ENCODE peak calls at places on chromosomes 13 and 19, in six cellular contexts. E, G, S, J, Y and L are unnamed samples. For H3K9me3 and H3K4me1, the result is how much of the 10 kb centered on the place peaks cover.

GRCh38 chr13:113783482-113783881 is 24.5 kb downstream of the TMEM255B start:
- DNase-seq in Y (no peak), J (peak), E (no peak), G (no peak), S (no peak), L (no peak)

GRCh38 chr13:40660692-40661091 is 5.7 kb downstream of the FOXO1 start:
- DNase-seq in S (no peak), E (no peak), G (no peak), Y (no peak), J (no peak), L (no peak)

GRCh38 chr13:37747071-37747612 is 122.4 kb downstream of the TRPC4 start:
- DNase-seq in J (no peak), Y (no peak), S (no peak), E (no peak), G (no peak), L (peak)

GRCh38 chr19:17772172-17772571 is 20.9 kb downstream of the FCHO1 start:
- DNase-seq in S (no peak), Y (no peak), G (no peak), E (no peak), J (no peak), L (no peak)

GRCh38 chr13:100363351-100363750 is 225.2 kb downstream of the GGACT start:
- DNase-seq in Y (no peak), J (no peak), S (no peak), E (no peak), G (no peak), L (no peak)

GRCh38 chr19:50349277-50350057 is 16.0 kb downstream of the NAPSA start:
- DNase-seq in S (no peak), G (no peak), J (peak), Y (no peak), E (no peak), L (no peak)

GRCh38 chr19:29549105-29550070 is 23.6 kb downstream of the VSTM2B start:
- DNase-seq in G (no peak), S (no peak), J (no peak), E (no peak), Y (peak), L (no peak)

GRCh38 chr13:108728370-108728769 is 99.0 kb downstream of the MYO16 start:
- DNase-seq in S (no peak), G (no peak), E (no peak), J (no peak), Y (no peak), L (peak)

GRCh38 chr13:51148952-51149573 is 38.0 kb upstream of the C13orf42 start:
- DNase-seq in Y (no peak), S (no peak), E (no peak), G (no peak), J (no peak), L (peak)

GRCh38 chr19:17950310-17951150 is 16.4 kb upstream of the KCNN1 start:
- DNase-seq in J (no peak), S (peak), Y (no peak), G (no peak), E (peak), L (no peak)

GRCh38 chr13:50393641-50394040 is 378.4 kb downstream of the KCNRG start:
- DNase-seq in J (no peak), S (no peak), G (no peak), E (no peak), Y (peak), L (peak)

GRCh38 chr19:19209372-19209771 is 2.4 kb upstream of the NCAN start:
- DNase-seq in Y (no peak), G (no peak), J (no peak), S (no peak), E (no peak), L (no peak)

GRCh38 chr13:24220086-24220703 is 59.7 kb downstream of the SPATA13 start:
- DNase-seq in G (peak), Y (no peak), E (peak), J (no peak), S (peak), L (peak)

GRCh38 chr19:13984186-13984585 is 21.9 kb downstream of the RFX1 start:
- DNase-seq in E (no peak), J (no peak), G (no peak), S (no peak), Y (no peak), L (no peak)

GRCh38 chr19:40143612-40144011 is 47.6 kb upstream of the MAP3K10 start:
- DNase-seq in G (no peak), J (no peak), E (no peak), Y (no peak), S (no peak), L (no peak)

GRCh38 chr19:6654347-6655310 is 15.3 kb downstream of the TNFSF14 start:
- DNase-seq in S (no peak), G (no peak), Y (no peak), J (no peak), E (peak), L (no peak)

GRCh38 chr19:57302727-57303401 is 17.4 kb upstream of the ZNF543 start:
- DNase-seq in S (no peak), Y (no peak), E (no peak), G (no peak), J (no peak), L (no peak)

GRCh38 chr19:9161427-9161826 is 17.4 kb upstream of the OR7D2 start:
- DNase-seq in E (no peak), S (no peak), Y (no peak), G (no peak), J (no peak), L (no peak)

GRCh38 chr19:9155591-9155990 is 15.4 kb downstream of the ZNF317 start:
- DNase-seq in E (no peak), G (no peak), Y (no peak), J (no peak), S (no peak), L (no peak)

GRCh38 chr19:9165256-9165655 is 13.5 kb upstream of the OR7D2 start:
- DNase-seq in E (no peak), G (no peak), S (no peak), Y (no peak), J (no peak), L (peak)

GRCh38 chr19:9156304-9156703 is 16.1 kb downstream of the ZNF317 start:
- DNase-seq in Y (no peak), G (no peak), S (no peak), J (no peak), E (no peak), L (no peak)

DNA sequence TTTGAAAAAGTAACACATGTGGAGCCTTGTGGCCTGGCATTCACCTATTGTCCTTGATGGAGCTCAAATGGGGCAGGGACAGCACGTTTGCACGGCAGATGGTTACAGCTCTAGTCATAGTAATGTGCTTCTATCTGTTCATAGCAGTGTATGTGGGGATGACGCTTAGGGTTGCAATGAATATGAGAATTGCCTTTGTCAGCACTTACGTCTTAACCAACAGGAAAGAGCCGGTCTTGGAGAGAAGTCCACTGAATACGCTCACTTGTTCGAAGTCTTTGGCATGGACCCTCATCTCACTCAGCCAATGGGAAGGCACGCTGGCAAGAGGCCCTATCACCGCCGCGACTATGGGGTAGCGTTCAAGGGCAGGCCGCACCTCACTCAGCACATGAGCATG is 18.9 kb upstream of the OR7D2 start:
- DNase-seq in G (no peak), J (no peak), E (no peak), S (no peak), Y (no peak), L (no peak)
- H3K9me3 ChIP-seq in G (under half), J (under half), E (under half), S (under half), Y (under half), L (under half)

DNA sequence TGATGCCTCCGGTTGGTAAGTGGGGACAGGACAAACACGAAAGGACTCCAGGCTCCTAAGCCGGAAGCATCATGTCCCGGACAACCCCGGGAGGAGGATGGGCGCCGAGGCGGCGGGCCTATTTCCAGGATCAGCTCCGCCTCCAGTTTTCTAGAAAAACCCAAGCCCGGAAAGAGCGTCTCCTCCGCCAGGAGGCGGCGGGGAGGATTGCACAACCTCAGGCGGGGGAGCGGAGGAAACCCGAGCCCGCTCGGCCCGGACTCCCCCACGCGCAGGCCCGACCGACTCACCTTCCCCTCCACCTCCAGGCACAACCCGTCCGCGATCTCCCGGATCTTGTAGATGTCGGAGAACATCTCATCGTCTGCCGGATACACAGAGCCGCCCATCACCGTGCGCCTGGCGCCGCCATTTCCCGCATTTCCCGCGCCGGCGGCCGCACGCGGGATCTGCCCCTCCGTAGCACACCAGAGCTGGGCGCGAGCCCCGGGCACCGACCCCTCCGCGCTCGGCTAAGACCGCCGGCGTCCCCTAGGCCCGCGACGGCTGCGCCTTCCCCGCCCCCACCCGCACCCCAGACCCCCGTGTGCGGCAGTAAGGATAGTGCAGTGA is 455 bp downstream of the TPT1 start:
- DNase-seq in S (peak), Y (peak), G (no peak), E (peak), J (peak), L (peak)
- H3K4me1 ChIP-seq in S (under half), Y (half or more), G (under half), E (under half), J (under half), L (under half)

GRCh38 chr19:36819130-36819630 is 19.0 kb downstream of the ZNF790 start:
- DNase-seq in E (no peak), S (no peak), Y (no peak), J (no peak), G (no peak), L (no peak)

DNA sequence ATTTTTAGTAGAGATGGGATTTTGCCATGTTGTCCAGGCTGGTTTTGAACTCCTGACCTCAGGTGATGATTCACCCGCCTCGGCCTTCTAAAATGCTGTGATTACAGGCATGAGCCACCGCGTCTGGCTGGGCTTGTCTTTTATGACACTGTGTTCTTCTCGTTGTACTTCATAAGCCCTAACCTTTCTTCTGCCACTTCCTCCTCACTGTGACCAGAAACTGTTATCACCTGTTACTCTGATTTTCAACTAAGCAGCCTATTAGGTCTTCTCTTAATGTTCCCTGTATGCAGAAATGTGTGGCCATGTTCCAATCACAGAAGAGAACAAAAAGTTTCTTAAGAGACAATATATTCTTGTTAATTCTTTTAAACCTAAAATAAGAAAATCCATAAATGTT is 16.4 kb downstream of the ZNF790 start:
- DNase-seq in J (no peak), Y (no peak), S (no peak), G (no peak), E (no peak), L (no peak)
- H3K9me3 ChIP-seq in J (under half), Y (half or more), S (under half), G (half or more), E (half or more), L (under half)

DNA sequence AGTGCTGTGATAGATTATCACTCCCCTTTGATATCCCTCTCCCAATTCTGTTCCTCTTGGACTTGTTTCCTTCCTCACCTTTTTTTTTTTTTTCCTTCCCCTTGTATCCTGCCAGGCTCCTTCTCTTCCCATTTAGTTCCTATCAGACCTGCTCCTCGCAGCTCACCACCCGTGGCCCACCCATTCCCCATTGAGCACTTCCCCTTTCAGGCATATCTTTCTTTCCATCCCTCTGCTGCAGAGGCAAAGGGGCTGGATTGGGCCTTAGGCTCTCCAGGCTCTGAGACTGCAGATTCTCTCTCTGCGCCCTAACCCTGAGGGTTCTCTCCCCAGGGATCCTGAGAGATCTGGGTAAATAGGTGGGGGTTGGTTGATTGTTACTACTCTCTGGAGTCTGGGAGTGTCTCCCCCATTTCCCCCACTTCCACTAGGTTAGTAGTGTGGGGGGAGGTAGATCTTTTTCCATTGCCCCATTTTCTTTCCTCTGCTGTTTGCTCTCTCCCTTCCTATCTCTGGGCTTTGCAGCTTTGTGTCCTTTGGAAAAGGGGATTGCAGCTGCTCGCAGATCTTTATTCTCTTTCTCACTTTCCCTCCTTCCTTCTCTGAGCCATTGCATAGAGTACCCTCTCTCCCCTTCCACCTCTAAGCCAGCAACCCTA is 2.3 kb downstream of the ARHGAP35 start:
- DNase-seq in E (no peak), Y (no peak), G (no peak), J (no peak), S (no peak), L (peak)
- H3K4me1 ChIP-seq in E (under half), Y (half or more), G (under half), J (under half), S (under half), L (under half)

GRCh38 chr19:23436318-23436717 is 41.0 kb upstream of the ZNF91 start:
- DNase-seq in G (no peak), Y (no peak), S (no peak), E (no peak), J (no peak), L (no peak)
- H3K9me3 ChIP-seq in G (under half), Y (under half), S (under half), E (under half), J (under half), L (under half)

DNA sequence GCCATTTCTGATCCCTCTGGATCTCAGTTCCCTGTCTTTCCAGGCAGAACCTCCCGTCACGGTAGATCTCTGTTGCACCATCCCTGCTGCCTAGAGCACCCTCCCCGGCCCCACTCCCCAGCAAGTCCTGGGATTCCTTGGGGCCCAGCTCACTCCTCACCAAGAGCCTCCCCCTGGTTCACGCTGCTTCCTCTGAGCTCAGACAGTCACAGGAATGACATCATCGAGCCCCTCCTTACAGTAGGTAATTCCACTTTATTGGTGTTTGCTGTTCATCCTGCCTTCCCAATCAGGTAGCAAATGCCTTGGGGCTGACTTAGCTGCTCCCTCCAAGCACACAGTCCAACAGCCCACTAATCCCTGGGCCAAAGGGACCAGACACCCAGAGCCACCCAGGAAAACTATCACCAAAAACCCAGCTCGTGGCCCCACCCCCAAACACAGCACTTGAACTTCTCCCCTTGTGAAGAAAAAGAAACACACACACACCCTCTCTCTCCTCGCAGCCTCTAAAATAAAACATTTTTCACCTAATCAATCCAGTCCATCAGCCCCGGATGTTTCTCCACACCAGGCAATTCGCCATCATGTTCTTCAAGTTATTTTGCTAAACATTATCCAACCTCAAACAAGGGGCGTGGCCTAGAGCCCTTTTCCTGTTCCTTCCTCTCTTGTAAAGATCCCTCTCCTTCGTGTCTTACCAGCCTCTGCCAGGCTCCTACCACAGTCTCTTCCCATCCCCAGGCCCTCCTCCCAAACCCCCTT is 2.5 kb downstream of the NAPA start:
- DNase-seq in G (no peak), S (no peak), J (no peak), Y (no peak), E (no peak), L (peak)
- H3K4me1 ChIP-seq in G (under half), S (half or more), J (under half), Y (half or more), E (under half), L (under half)